ENCODE peak calls at places on chromosome 15, in ten cellular contexts. J is psoas muscle, H is brain microvascular endothelial cell, T is HL-60, V is lung, A is uterus, X is A673, F is body of pancreas, U is lower lobe of right lung, Y is astrocyte. C is an unnamed sample.

GRCh38 chr15:31366169-31366734 is 39.6 kb downstream of the KLF13 start:
- DNase-seq in J (peak; percentile 40), H (no peak), T (no peak), V (no peak), A (peak; percentile 40), X (peak; percentile 55), F (peak; percentile 65), U (peak; percentile 74), Y (no peak), C (peak; percentile 68)

GRCh38 chr15:80667895-80668430 is 27.1 kb upstream of the ABHD17C start:
- DNase-seq in J (no peak), H (no peak), T (no peak), V (no peak), A (no peak), X (no peak), F (no peak), U (no peak), Y (no peak), C (no peak)

GRCh38 chr15:61641645-61642044 is 412.5 kb upstream of the RORA start:
- DNase-seq in J (no peak), H (no peak), T (no peak), V (no peak), A (no peak), X (no peak), F (no peak), U (no peak), Y (no peak), C (no peak)

GRCh38 chr15:36605626-36606263 is 26.3 kb downstream of the CDIN1 start:
- DNase-seq in J (no peak), H (no peak), T (no peak), V (no peak), A (no peak), X (no peak), F (no peak), U (no peak), Y (no peak), C (no peak)

GRCh38 chr15:91783001-91783400 is 70.5 kb upstream of the SLCO3A1 start:
- DNase-seq in J (no peak), H (no peak), T (no peak), V (no peak), A (no peak), X (no peak), F (no peak), U (no peak), Y (no peak), C (no peak)

GRCh38 chr15:50206020-50206419 is 24.0 kb downstream of the SLC27A2 start:
- DNase-seq in J (no peak), H (no peak), T (no peak), V (no peak), A (no peak), X (no peak), F (no peak), U (no peak), Y (no peak), C (no peak)

GRCh38 chr15:37995461-37996347 is 61.3 kb downstream of the TMCO5A start:
- DNase-seq in J (peak; percentile 23), H (peak; percentile 60), T (peak; percentile 3), V (no peak), A (peak; percentile 51), X (peak; percentile 69), F (peak; percentile 32), U (no peak), Y (peak; percentile 69), C (no peak)

GRCh38 chr15:79981861-79982455 is 11.0 kb upstream of the BCL2A1 start:
- DNase-seq in J (no peak), H (no peak), T (peak; percentile 72), V (no peak), A (no peak), X (no peak), F (no peak), U (no peak), Y (no peak), C (no peak)

GRCh38 chr15:78650022-78650421 is 9.0 kb upstream of the CHRNB4 start:
- DNase-seq in J (no peak), H (no peak), T (no peak), V (no peak), A (no peak), X (no peak), F (no peak), U (no peak), Y (no peak), C (no peak)

GRCh38 chr15:94177112-94177511 is 54.2 kb upstream of the MCTP2 start:
- DNase-seq in J (no peak), H (peak; percentile 33), T (peak; percentile 43), V (no peak), A (no peak), X (peak; percentile 1), F (no peak), U (no peak), Y (peak; percentile 9), C (no peak)

GRCh38 chr15:75650908-75651809 is 3.4 kb downstream of the SNX33 start:
- DNase-seq in J (peak; percentile 63), H (no peak), T (no peak), V (no peak), A (no peak), X (no peak), F (peak; percentile 92), U (no peak), Y (no peak), C (peak; percentile 88)

GRCh38 chr15:55782901-55783300 is 39.9 kb upstream of the PRTG start:
- DNase-seq in J (no peak), H (no peak), T (no peak), V (no peak), A (no peak), X (no peak), F (no peak), U (no peak), Y (no peak), C (no peak)

GRCh38 chr15:83973816-83974215 is 261.8 kb upstream of the GOLGA6L4 start:
- DNase-seq in J (no peak), H (no peak), T (no peak), V (no peak), A (no peak), X (peak; percentile 37), F (no peak), U (no peak), Y (no peak), C (no peak)

GRCh38 chr15:56759450-56759845 is 26.1 kb upstream of the ZNF280D start:
- DNase-seq in J (peak; percentile 44), H (peak; percentile 98), T (no peak), V (peak; percentile 29), A (no peak), X (peak; percentile 20), F (peak; percentile 19), U (no peak), Y (peak; percentile 98), C (peak; percentile 70)

GRCh38 chr15:93158104-93158503 is 69.1 kb upstream of the RGMA start:
- DNase-seq in J (peak; percentile 51), H (no peak), T (no peak), V (no peak), A (no peak), X (no peak), F (no peak), U (no peak), Y (no peak), C (no peak)

GRCh38 chr15:77838595-77838994 is 205.9 kb upstream of the LINGO1 start:
- DNase-seq in J (no peak), H (no peak), T (no peak), V (no peak), A (no peak), X (no peak), F (no peak), U (peak; percentile 14), Y (no peak), C (no peak)

DNA sequence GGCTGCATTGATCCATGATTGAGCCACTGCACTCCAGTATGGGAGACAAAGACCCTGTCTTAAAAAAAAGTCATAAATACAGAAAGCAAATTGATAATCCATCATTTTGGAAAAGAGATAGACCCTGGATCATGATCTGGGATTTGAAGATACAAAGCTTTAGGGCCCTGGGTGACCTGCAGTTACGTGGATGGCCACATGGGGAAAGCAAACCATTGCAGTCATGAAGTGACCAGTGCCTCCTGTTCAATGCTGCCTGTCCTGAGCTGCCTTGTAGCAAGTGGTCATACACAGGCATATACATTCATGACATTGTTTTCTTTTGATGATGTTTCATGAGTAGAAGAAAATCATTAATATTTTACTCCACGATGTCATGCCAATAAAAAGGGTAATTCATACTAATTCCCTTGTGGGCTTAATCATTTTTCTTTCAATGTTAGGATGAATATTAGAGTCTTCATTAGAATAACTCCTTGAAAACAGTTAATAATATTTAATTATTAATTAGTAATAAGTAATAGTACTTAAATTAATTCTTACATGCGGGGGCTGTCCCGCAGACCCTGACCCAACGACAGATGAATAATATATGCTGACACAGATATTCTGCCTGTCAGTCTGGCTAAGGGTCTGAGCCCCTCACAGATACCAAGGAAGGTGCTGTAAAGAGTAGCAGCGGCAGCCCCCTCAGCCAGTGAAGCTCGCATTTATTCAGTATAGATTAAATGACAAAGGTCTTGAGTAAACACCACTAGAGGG is 109.0 kb upstream of the UNC13C start:
- DNase-seq in J (no peak), H (no peak), T (no peak), V (no peak), A (no peak), X (no peak), F (no peak), U (no peak), Y (no peak), C (no peak)
- TF ChIP-seq CTCF in J (peak; percentile 4), H (peak; percentile 16), T (peak; percentile 15), V (no peak), A (no peak), X (no peak), F (no peak), U (no peak), Y (peak; percentile 13), C (no peak)

GRCh38 chr15:69679623-69680228 is 227.1 kb downstream of the RPLP1 start:
- DNase-seq in J (no peak), H (no peak), T (no peak), V (no peak), A (no peak), X (no peak), F (no peak), U (no peak), Y (no peak), C (no peak)
- H3K27me3 ChIP-seq in J (peaks cover 2% of the 10 kb centered on the region), H (peaks cover 25% of the 10 kb centered on the region), T (no peaks in the 10 kb centered on the region), V (no peaks in the 10 kb centered on the region), A (no peaks in the 10 kb centered on the region), X (peaks cover 33% of the 10 kb centered on the region), F (no peaks in the 10 kb centered on the region), U (no peaks in the 10 kb centered on the region), Y (peaks cover 34% of the 10 kb centered on the region), C (no peaks in the 10 kb centered on the region)

GRCh38 chr15:47983533-47983932 is 137.3 kb upstream of the SLC24A5 start:
- DNase-seq in J (no peak), H (no peak), T (no peak), V (no peak), A (no peak), X (peak; percentile 68), F (no peak), U (no peak), Y (no peak), C (no peak)
- TF ChIP-seq CTCF in J (no peak), H (peak; percentile 11), T (no peak), V (no peak), A (no peak), X (peak; percentile 63), F (no peak), U (no peak), Y (no peak), C (no peak)

DNA sequence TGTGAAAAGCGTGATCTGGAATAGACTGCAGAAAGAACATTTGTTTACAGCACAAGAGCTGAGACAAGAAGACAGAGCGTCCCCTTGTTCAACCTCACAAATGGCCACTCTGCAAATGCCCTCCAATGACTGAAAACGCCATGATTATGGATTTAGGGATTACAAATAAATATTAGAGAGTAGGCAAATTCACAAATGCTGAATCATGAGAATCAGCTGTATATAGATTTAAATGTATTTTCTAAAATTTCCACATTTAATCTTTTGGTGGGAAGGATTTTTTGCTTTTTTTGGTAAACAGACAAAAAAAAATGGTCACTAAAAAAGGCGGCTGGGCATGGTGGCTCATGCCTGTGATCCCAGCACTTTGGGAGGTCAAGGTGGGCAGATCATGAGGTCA is 10.6 kb upstream of the POLG start:
- DNase-seq in J (no peak), H (no peak), T (no peak), V (no peak), A (no peak), X (no peak), F (no peak), U (no peak), Y (no peak), C (no peak)
- H3K27me3 ChIP-seq in J (peaks cover 1% of the 10 kb centered on the region), H (peaks cover 13% of the 10 kb centered on the region), T (no peaks in the 10 kb centered on the region), V (no peaks in the 10 kb centered on the region), A (no peaks in the 10 kb centered on the region), X (no peaks in the 10 kb centered on the region), F (no peaks in the 10 kb centered on the region), U (peaks cover 31% of the 10 kb centered on the region), Y (peaks cover 17% of the 10 kb centered on the region), C (peaks cover 54% of the 10 kb centered on the region)

C was measured in tibial artery.